ENCODE peak calls at places on chromosomes 11 and 22, in eight cellular contexts. Y, I, C, O, L, V, F and K are unnamed samples. For H3K36me3 and H3K9me3, the result is how much of the 10 kb centered on the place peaks cover.

GRCh38 chr11:95542868-95543551 is 246.6 kb downstream of the FAM76B start:
- DNase-seq in Y (no peak), I (no peak), C (no peak), O (no peak), L (no peak), V (no peak), F (no peak), K (no peak)

GRCh38 chr11:86559311-86559945 is 113.0 kb downstream of the ME3 start:
- DNase-seq in Y (no peak), I (no peak), C (peak), O (no peak), L (no peak), V (no peak), F (peak), K (no peak)

GRCh38 chr11:92890836-92891235 is 78.6 kb upstream of the MTNR1B start:
- DNase-seq in Y (no peak), I (no peak), C (no peak), O (no peak), L (no peak), V (no peak), F (no peak), K (no peak)

GRCh38 chr11:110128161-110128560 is 35.0 kb downstream of the ZC3H12C start:
- DNase-seq in Y (no peak), I (no peak), C (no peak), O (no peak), L (no peak), V (peak), F (peak), K (no peak)

GRCh38 chr22:36734171-36735058 is 30.9 kb upstream of the CACNG2 start:
- DNase-seq in Y (no peak), I (peak), C (no peak), O (no peak), L (no peak), V (peak), F (peak), K (no peak)

GRCh38 chr11:29184939-29185890 is 831.6 kb downstream of the KCNA4 start:
- DNase-seq in Y (no peak), I (no peak), C (no peak), O (no peak), L (no peak), V (no peak), F (peak), K (peak)

GRCh38 chr11:47376183-47376542 is 2.2 kb downstream of the SPI1 start:
- DNase-seq in Y (no peak), I (no peak), C (no peak), O (no peak), L (no peak), V (no peak), F (no peak), K (no peak)

GRCh38 chr11:122491486-122491885 is 164.0 kb upstream of the UBASH3B start:
- DNase-seq in Y (no peak), I (no peak), C (no peak), O (no peak), L (no peak), V (no peak), F (peak), K (no peak)

GRCh38 chr11:71447791-71448256 is 369 bp downstream of the DHCR7 start:
- DNase-seq in Y (peak), I (peak), C (peak), O (no peak), L (no peak), V (no peak), F (no peak), K (no peak)

GRCh38 chr11:117669616-117670015 is 127.4 kb downstream of the DSCAML1 start:
- DNase-seq in Y (no peak), I (no peak), C (no peak), O (no peak), L (no peak), V (no peak), F (no peak), K (no peak)

GRCh38 chr11:65558002-65558784 is at the start of gene LTBP3:
- DNase-seq in Y (peak), I (peak), C (peak), O (no peak), L (no peak), V (peak), F (peak), K (peak)

GRCh38 chr22:37525073-37525745 is 6.0 kb upstream of the CARD10 start:
- DNase-seq in Y (no peak), I (no peak), C (peak), O (peak), L (no peak), V (no peak), F (peak), K (peak)

GRCh38 chr22:23240639-23241389 is 60.5 kb downstream of the BCR start:
- DNase-seq in Y (no peak), I (no peak), C (peak), O (no peak), L (no peak), V (peak), F (no peak), K (no peak)

GRCh38 chr11:8867035-8867434 is 44.0 kb upstream of the AKIP1 start:
- DNase-seq in Y (no peak), I (no peak), C (no peak), O (no peak), L (no peak), V (no peak), F (peak), K (no peak)

GRCh38 chr22:25509391-25509791 is 55.1 kb upstream of the GRK3 start:
- DNase-seq in Y (no peak), I (no peak), C (no peak), O (no peak), L (no peak), V (no peak), F (peak), K (no peak)

GRCh38 chr11:86486261-86487030 is 111.8 kb downstream of the CCDC81 start:
- DNase-seq in Y (no peak), I (no peak), C (no peak), O (no peak), L (no peak), V (no peak), F (no peak), K (no peak)

GRCh38 chr22:45302047-45302446 is 7.7 kb upstream of the FAM118A start:
- DNase-seq in Y (no peak), I (no peak), C (no peak), O (no peak), L (no peak), V (no peak), F (peak), K (peak)

GRCh38 chr11:13310443-13310842 is 32.9 kb downstream of the BMAL1 start:
- DNase-seq in Y (no peak), I (no peak), C (no peak), O (no peak), L (no peak), V (no peak), F (no peak), K (no peak)

GRCh38 chr11:119786431-119787073 is 57.6 kb upstream of the NECTIN1 start:
- DNase-seq in Y (no peak), I (no peak), C (peak), O (no peak), L (no peak), V (no peak), F (no peak), K (no peak)

GRCh38 chr11:86802601-86803051 is 2.3 kb downstream of the PRSS23 start:
- DNase-seq in Y (no peak), I (no peak), C (no peak), O (peak), L (no peak), V (peak), F (peak), K (no peak)

GRCh38 chr11:65329944-65330403 is 3.7 kb upstream of the DPF2 start:
- DNase-seq in Y (peak), I (no peak), C (peak), O (peak), L (peak), V (peak), F (peak), K (peak)

GRCh38 chr11:10019906-10020682 is 273.9 kb downstream of the SBF2 start:
- DNase-seq in Y (peak), I (no peak), C (no peak), O (no peak), L (no peak), V (no peak), F (no peak), K (no peak)

DNA sequence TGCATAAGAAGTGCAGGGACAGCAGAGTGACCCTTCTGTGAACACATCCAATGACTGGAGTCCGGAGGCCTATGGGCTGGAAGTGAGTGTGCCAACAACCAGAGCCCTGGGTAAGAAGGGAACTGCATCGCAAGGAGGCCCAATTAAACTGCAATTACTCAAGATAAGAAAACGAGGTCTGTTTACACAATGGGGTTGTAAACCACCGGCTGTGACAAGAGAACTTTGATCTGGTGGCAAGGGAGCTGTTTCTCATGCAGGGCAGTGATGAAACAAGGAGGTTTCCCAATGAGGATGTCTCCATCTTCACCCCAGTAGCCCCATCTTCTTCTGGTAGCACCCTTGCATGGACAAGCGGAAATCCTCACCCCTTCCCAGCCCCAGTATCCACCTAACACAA is 21.5 kb downstream of the ETS1 start:
- DNase-seq in Y (peak), I (no peak), C (no peak), O (no peak), L (no peak), V (no peak), F (no peak), K (no peak)
- H3K27ac ChIP-seq in Y (no peak), I (no peak), C (no peak), O (no peak), L (no peak), V (no peak), F (no peak), K (no peak)

GRCh38 chr22:43996981-43997265 is 27.2 kb upstream of the PARVB start:
- DNase-seq in Y (no peak), I (peak), C (no peak), O (no peak), L (no peak), V (peak), F (no peak), K (no peak)

GRCh38 chr22:44000123-44000522 is 24.0 kb upstream of the PARVB start:
- DNase-seq in Y (no peak), I (peak), C (no peak), O (no peak), L (no peak), V (no peak), F (no peak), K (no peak)

GRCh38 chr22:43999378-43999777 is 24.7 kb upstream of the PARVB start:
- DNase-seq in Y (no peak), I (no peak), C (no peak), O (no peak), L (no peak), V (no peak), F (no peak), K (no peak)

GRCh38 chr22:43996170-43996980 is 27.7 kb upstream of the PARVB start:
- DNase-seq in Y (peak), I (peak), C (peak), O (no peak), L (no peak), V (no peak), F (no peak), K (no peak)

DNA sequence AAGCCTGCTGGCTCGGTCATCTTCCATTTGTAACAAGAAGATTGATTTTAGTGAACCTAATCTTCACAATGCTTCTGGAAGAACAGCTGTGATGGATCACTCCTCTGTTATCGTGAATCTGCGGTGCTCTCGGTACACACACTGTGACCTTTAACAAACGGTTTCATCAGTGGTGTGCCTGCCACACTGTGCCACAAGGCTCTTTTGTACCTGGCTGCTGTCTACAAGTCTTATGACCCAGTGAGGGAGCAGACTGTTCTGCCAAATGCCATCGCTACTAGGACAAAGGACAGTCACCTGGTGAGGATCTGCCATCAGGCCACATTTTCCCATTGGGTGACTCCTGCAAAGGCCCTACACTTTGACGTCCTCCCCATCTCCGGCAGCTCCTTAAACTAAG is 25.2 kb upstream of the PARVB start:
- DNase-seq in Y (no peak), I (peak), C (peak), O (no peak), L (no peak), V (no peak), F (no peak), K (no peak)
- H3K36me3 ChIP-seq in Y (under half), I (under half), C (under half), O (under half), L (under half), V (half or more), F (under half), K (half or more)

GRCh38 chr11:34595391-34595790 is 25.5 kb upstream of the EHF start:
- DNase-seq in Y (no peak), I (no peak), C (no peak), O (no peak), L (no peak), V (no peak), F (no peak), K (no peak)
- H3K9me3 ChIP-seq in Y (under half), I (under half), C (under half), O (under half), L (under half), V (under half), F (under half), K (under half)

GRCh38 chr22:19598054-19598855 is 74.0 kb upstream of the CLDN5 start:
- DNase-seq in Y (no peak), I (peak), C (no peak), O (no peak), L (no peak), V (no peak), F (no peak), K (no peak)
- H3K27ac ChIP-seq in Y (no peak), I (peak), C (no peak), O (no peak), L (no peak), V (no peak), F (no peak), K (no peak)

DNA sequence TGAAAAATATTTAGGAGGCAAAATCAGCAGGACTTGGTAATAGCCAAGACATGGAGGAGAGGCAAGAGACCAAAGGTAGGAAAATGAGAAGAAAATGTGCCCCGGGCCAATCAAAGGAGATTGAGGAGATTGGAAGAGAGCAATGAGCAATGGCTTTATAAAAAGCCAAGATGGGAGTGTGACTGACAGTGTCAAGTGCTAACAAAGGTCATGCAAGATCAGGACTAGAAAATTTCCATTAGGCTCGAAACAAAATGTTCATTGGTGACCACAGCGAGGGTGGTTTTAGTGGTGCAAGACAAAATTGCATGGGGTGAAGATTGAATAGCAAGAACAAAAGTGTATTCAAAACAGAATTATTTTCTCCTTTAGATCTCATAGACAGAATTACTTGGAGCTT is 45.2 kb upstream of the TBCEL start:
- DNase-seq in Y (no peak), I (no peak), C (no peak), O (no peak), L (no peak), V (no peak), F (no peak), K (no peak)
- H3K36me3 ChIP-seq in Y (under half), I (under half), C (under half), O (under half), L (under half), V (under half), F (under half), K (under half)

DNA sequence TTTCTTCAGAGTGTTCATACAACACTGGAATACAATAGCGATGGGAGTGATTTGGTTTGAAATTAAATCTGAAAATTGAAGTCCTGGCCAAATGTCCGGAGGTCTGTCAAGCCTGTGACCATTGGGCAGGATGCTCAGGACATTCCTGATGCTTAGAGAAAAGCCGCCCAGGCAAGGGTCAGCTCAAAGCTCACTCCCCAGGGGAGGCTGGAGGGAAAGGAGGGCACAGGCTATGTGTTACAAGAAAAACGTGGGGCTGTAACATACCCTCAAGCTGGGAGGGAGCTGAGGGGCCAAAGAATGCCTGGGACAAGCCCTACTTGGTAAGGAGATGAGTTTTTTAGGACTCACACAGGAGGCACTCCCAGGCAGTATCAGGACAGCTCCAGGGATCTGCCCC is 500.3 kb downstream of the BRD1 start:
- DNase-seq in Y (no peak), I (no peak), C (no peak), O (no peak), L (no peak), V (peak), F (no peak), K (no peak)
- H3K9me3 ChIP-seq in Y (under half), I (under half), C (under half), O (under half), L (under half), V (under half), F (half or more), K (under half)

DNA sequence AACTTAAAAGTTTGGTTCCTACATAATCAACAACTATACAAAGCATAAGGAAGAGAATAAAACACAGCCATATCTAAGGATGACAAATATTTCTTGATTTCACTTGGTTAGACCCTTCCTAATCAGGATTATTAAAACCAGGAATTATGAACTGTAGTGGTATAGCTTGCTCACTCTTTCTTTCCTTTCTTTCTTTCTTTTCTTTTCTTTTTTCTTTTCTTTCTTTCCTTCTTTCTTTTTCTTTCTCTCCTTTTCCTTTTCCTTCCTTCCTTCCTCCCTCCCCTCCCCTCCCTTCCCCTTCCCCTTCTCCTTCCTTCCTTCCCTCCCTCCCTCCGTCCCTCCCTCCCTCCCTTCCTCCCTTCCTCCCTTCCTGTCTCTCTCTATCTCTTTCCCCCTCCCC is 78.0 kb downstream of the HORMAD2 start:
- DNase-seq in Y (no peak), I (no peak), C (no peak), O (no peak), L (no peak), V (no peak), F (no peak), K (no peak)
- H3K27ac ChIP-seq in Y (no peak), I (no peak), C (no peak), O (no peak), L (no peak), V (no peak), F (no peak), K (no peak)

GRCh38 chr22:42591987-42592386 is 22.7 kb downstream of the POLDIP3 start:
- DNase-seq in Y (no peak), I (no peak), C (no peak), O (no peak), L (no peak), V (no peak), F (no peak), K (no peak)
- H3K36me3 ChIP-seq in Y (half or more), I (half or more), C (half or more), O (half or more), L (under half), V (half or more), F (half or more), K (half or more)